ENCODE peak calls at places on chromosome 19, in six cellular contexts. R is tibial nerve, D is BJ, Q is dorsolateral prefrontal cortex, O is GM12864, P is suprapubic skin. B is an unnamed sample.

GRCh38 chr19:13987101-13987890 is 18.8 kb downstream of the RFX1 start:
- DNase-seq in D (no peak), Q (no peak), O (no peak), P (no peak), R (peak), B (no peak)

GRCh38 chr19:38685666-38686529 is 38.4 kb downstream of the ACTN4 start:
- DNase-seq in Q (no peak), O (no peak), R (no peak), D (no peak), P (no peak), B (no peak)

GRCh38 chr19:14517840-14518505 is at the start of gene DNAJB1:
- DNase-seq in Q (peak), O (no peak), P (peak), D (no peak), R (peak), B (no peak)

GRCh38 chr19:7979011-7979410 is 26.4 kb downstream of the ELAVL1 start:
- DNase-seq in Q (no peak), P (no peak), D (no peak), O (no peak), R (no peak), B (no peak)

GRCh38 chr19:12092065-12092867 is 27.7 kb downstream of the ZNF844 start:
- DNase-seq in D (peak), P (peak), O (peak), R (peak), Q (peak), B (peak)

GRCh38 chr19:13838943-13839192 is 38.1 kb upstream of the NANOS3 start:
- DNase-seq in D (no peak), P (no peak), Q (no peak), O (no peak), R (no peak), B (no peak)

GRCh38 chr19:35272122-35272715 is 3.5 kb downstream of the USF2 start:
- DNase-seq in P (no peak), R (no peak), Q (no peak), O (no peak), D (no peak), B (no peak)

GRCh38 chr19:45593520-45593919 is 8.5 kb downstream of the GPR4 start:
- DNase-seq in D (no peak), R (no peak), Q (no peak), O (no peak), P (no peak), B (no peak)

GRCh38 chr19:16338470-16339360 is 14.1 kb downstream of the KLF2 start:
- DNase-seq in P (no peak), Q (no peak), D (peak), R (no peak), O (no peak), B (no peak)

GRCh38 chr19:14091086-14091884 is 734 bp upstream of the SAMD1 start:
- DNase-seq in D (no peak), P (no peak), O (no peak), R (peak), Q (no peak), B (no peak)

GRCh38 chr19:38826856-38827551 is 4.6 kb downstream of the ECH1 start:
- DNase-seq in O (no peak), D (no peak), Q (no peak), R (no peak), P (no peak), B (no peak)

GRCh38 chr19:32708457-32708856 is 11.1 kb upstream of the TDRD12 start:
- DNase-seq in Q (no peak), D (no peak), R (no peak), O (no peak), P (no peak), B (no peak)

GRCh38 chr19:29672319-29672932 is 7.2 kb downstream of the PLEKHF1 start:
- DNase-seq in Q (no peak), P (no peak), R (no peak), O (no peak), D (no peak), B (no peak)

GRCh38 chr19:32219392-32219791 is 126.0 kb upstream of the ZNF507 start:
- DNase-seq in P (no peak), Q (no peak), R (no peak), D (no peak), O (no peak), B (peak)

GRCh38 chr19:21474671-21475181 is 30.7 kb upstream of the ZNF429 start:
- DNase-seq in R (peak), Q (peak), O (peak), P (peak), D (no peak), B (no peak)

GRCh38 chr19:39186391-39186790 is 10.4 kb upstream of the NCCRP1 start:
- DNase-seq in R (no peak), D (no peak), P (no peak), O (no peak), Q (no peak), B (no peak)

GRCh38 chr19:14149011-14149410 is 12.6 kb upstream of the ASF1B start:
- DNase-seq in R (no peak), P (no peak), O (no peak), Q (no peak), D (no peak), B (no peak)

GRCh38 chr19:6022570-6023049 is 44.7 kb upstream of the RANBP3 start:
- DNase-seq in D (no peak), R (no peak), P (no peak), Q (no peak), O (no peak), B (no peak)

GRCh38 chr19:13149628-13150186 is 468 bp downstream of the STX10 start:
- DNase-seq in P (no peak), R (no peak), Q (no peak), D (no peak), O (no peak), B (no peak)

GRCh38 chr19:48379058-48379457 is 12.3 kb downstream of the KDELR1 start:
- DNase-seq in R (no peak), Q (no peak), D (no peak), P (no peak), O (no peak), B (no peak)

GRCh38 chr19:8473652-8474476 is 28.6 kb downstream of the PRAM1 start:
- DNase-seq in P (no peak), O (peak), D (no peak), Q (no peak), R (no peak), B (no peak)

GRCh38 chr19:33683881-33684549 is 62.3 kb downstream of the CHST8 start:
- DNase-seq in O (no peak), R (no peak), P (no peak), Q (peak), D (no peak), B (no peak)

GRCh38 chr19:33487901-33488817 is 33.4 kb downstream of the PEPD start:
- DNase-seq in O (no peak), R (no peak), P (peak), D (no peak), Q (peak), B (no peak)

GRCh38 chr19:44303976-44304568 is 753 bp downstream of the ZNF235 start:
- DNase-seq in R (no peak), D (peak), P (no peak), O (no peak), Q (no peak), B (no peak)

GRCh38 chr19:29871143-29871542 is 59.4 kb downstream of the CCNE1 start:
- DNase-seq in D (no peak), P (no peak), R (no peak), O (no peak), Q (no peak), B (no peak)

GRCh38 chr19:40610396-40611064 is 9.4 kb downstream of the LTBP4 start:
- DNase-seq in Q (no peak), P (no peak), D (no peak), O (no peak), R (no peak), B (no peak)

GRCh38 chr19:10474962-10475451 is 28.1 kb downstream of the KEAP1 start:
- DNase-seq in D (no peak), O (no peak), P (no peak), R (no peak), Q (no peak), B (no peak)

GRCh38 chr19:47142779-47143178 is 12.1 kb downstream of the SAE1 start:
- DNase-seq in Q (no peak), O (no peak), R (no peak), P (no peak), D (no peak), B (no peak)

GRCh38 chr19:8596168-8596567 is 14.3 kb downstream of the ADAMTS10 start:
- DNase-seq in P (no peak), Q (no peak), D (no peak), O (no peak), R (no peak), B (no peak)

GRCh38 chr19:41584260-41584810 is 8.4 kb downstream of the CEACAM21 start:
- DNase-seq in P (no peak), O (no peak), R (no peak), D (no peak), Q (no peak), B (peak)

GRCh38 chr19:36330226-36330625 is 48.8 kb downstream of the ZFP14 start:
- DNase-seq in O (no peak), P (no peak), Q (no peak), R (no peak), D (no peak), B (no peak)

DNA sequence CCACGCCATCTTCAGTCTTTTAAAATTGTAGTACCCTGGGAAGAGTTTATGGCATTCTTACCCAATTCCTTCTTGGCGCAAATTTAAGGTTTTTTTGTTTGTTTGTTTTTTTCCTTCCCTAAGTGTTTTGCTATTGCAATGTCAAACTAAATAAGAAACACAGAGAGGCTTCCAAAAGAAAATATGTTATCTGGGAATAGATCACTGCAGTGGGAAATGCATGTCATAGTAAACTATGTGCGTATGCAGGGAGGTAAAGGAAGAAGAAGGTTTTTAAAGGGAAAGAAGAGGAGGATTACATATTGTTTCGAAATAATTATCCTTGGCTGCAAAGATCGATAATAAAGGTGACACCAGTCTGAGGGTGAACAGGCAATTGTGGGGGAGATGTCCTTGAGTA is 13.2 kb downstream of the CLEC11A start:
- DNase-seq in O (no peak), Q (no peak), R (no peak), D (no peak), P (no peak), B (no peak)
- H3K4me3 ChIP-seq in O (no peak), Q (no peak), R (no peak), D (no peak), P (no peak), B (no peak)

GRCh38 chr19:590396-590745 is 690 bp downstream of the HCN2 start:
- DNase-seq in R (no peak), P (no peak), Q (no peak), O (no peak), D (no peak), B (no peak)
- H3K4me3 ChIP-seq in R (no peak), P (peak), Q (peak), O (no peak), D (no peak), B (no peak)

GRCh38 chr19:19062454-19063182 is 1.2 kb upstream of the SLC25A42 start:
- DNase-seq in R (no peak), P (no peak), O (no peak), D (no peak), Q (no peak), B (no peak)
- H3K4me3 ChIP-seq in R (peak), P (peak), O (peak), D (no peak), Q (peak), B (peak)

GRCh38 chr19:4303778-4304508 is 455 bp upstream of the FSD1 start:
- DNase-seq in R (no peak), Q (no peak), O (no peak), P (no peak), D (no peak), B (no peak)
- H3K4me3 ChIP-seq in R (no peak), Q (peak), O (no peak), P (peak), D (no peak), B (peak)

GRCh38 chr19:49497047-49497789 is 984 bp downstream of the RPS11 start:
- DNase-seq in R (peak), O (no peak), D (no peak), P (peak), Q (no peak), B (no peak)

GRCh38 chr19:49498475-49498874 is 2.2 kb downstream of the RPS11 start:
- DNase-seq in R (no peak), O (no peak), P (no peak), D (no peak), Q (no peak), B (no peak)

GRCh38 chr19:49496574-49497008 is 357 bp downstream of the RPS11 start:
- DNase-seq in D (no peak), Q (no peak), R (no peak), O (no peak), P (no peak), B (no peak)

GRCh38 chr19:49499030-49499670 is 2.9 kb downstream of the RPS11 start:
- DNase-seq in O (no peak), P (no peak), Q (no peak), D (no peak), R (no peak), B (no peak)

DNA sequence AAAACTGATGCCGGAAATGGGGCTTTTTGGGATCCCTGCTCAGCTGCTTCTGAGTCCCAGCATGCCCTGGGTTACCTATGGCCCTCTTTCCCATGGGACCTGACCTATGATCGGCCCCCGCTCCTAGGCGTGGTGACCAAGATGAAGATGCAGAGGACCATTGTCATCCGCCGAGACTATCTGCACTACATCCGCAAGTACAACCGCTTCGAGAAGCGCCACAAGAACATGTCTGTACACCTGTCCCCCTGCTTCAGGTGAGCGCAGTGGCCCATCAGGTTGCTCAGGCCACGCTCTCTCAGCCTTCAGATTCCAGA is 1.5 kb downstream of the RPS11 start:
- DNase-seq in R (no peak), P (no peak), Q (no peak), O (no peak), D (no peak), B (no peak)
- H3K4me3 ChIP-seq in R (no peak), P (peak), Q (peak), O (peak), D (peak), B (peak)

DNA sequence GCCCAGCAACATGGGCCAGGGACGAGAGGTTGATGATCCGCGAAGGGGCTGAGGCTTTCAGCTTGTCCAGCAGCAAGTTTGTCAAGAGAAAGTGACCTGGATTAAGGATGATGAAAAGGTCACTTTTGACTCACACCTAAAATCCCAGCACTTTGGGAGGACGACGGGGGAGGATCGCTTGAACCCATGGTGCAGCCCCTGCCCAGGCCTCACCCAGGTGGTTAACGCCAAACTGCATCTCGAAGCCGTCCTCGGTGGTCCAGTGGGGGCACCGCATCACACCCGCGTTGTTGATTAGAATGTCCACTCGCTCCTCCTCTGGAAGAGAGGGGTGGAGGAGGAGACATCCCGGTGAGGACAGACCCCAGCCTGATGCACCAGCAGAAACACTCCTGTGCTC is 10.4 kb upstream of the GP6 start:
- DNase-seq in P (no peak), D (no peak), O (no peak), R (no peak), Q (no peak), B (no peak)
- H3K4me3 ChIP-seq in P (no peak), D (no peak), O (no peak), R (no peak), Q (no peak), B (no peak)

GRCh38 chr19:1646931-1647663 is 5.3 kb downstream of the TCF3 start:
- DNase-seq in R (no peak), O (no peak), D (no peak), Q (no peak), P (no peak), B (no peak)

GRCh38 chr19:1648926-1649541 is 3.4 kb downstream of the TCF3 start:
- DNase-seq in P (no peak), D (no peak), R (no peak), Q (no peak), O (no peak), B (no peak)

GRCh38 chr19:1649706-1650626 is 2.4 kb downstream of the TCF3 start:
- DNase-seq in D (no peak), P (no peak), O (no peak), R (no peak), Q (no peak), B (no peak)

GRCh38 chr19:1647664-1648155 is 4.7 kb downstream of the TCF3 start:
- DNase-seq in P (no peak), D (no peak), R (no peak), O (no peak), Q (no peak), B (no peak)

GRCh38 chr19:1648156-1648925 is 4.1 kb downstream of the TCF3 start:
- DNase-seq in P (no peak), D (no peak), O (peak), R (no peak), Q (no peak), B (no peak)
- H3K4me3 ChIP-seq in P (no peak), D (no peak), O (peak), R (no peak), Q (no peak), B (no peak)